ENCODE peak calls at places on chromosomes 12 and 14, in six cellular contexts. J, S, G, W, B and N are unnamed samples.
A peak's percentile ranks its signal among the peaks of the same experiment; 100 is the strongest.

GRCh38 chr14:27727371-27727770 is 1039.2 kb upstream of the FOXG1 start:
- DNase-seq in W (no peak), B (no peak), J (no peak), S (no peak), G (no peak), N (no peak)

GRCh38 chr12:8446642-8447547 is 8.9 kb upstream of the CLEC6A start:
- DNase-seq in G (no peak), B (no peak), S (no peak), J (no peak), W (no peak), N (no peak)

GRCh38 chr12:52207895-52208294 is 16.1 kb upstream of the KRT80 start:
- DNase-seq in J (no peak), B (peak; percentile 55), S (no peak), G (no peak), W (peak; percentile 68), N (peak; percentile 93)

GRCh38 chr12:23889069-23889440 is 60.4 kb downstream of the SOX5 start:
- DNase-seq in G (no peak), J (no peak), S (no peak), W (no peak), B (no peak), N (no peak)

GRCh38 chr12:115257791-115258190 is 573.8 kb upstream of the TBX3 start:
- DNase-seq in S (no peak), J (no peak), G (no peak), B (no peak), W (no peak), N (no peak)

GRCh38 chr14:99287269-99287942 is 15.4 kb upstream of the BCL11B start:
- DNase-seq in G (no peak), W (no peak), J (peak; percentile 35), S (no peak), B (no peak), N (peak; percentile 8)

GRCh38 chr14:50083467-50084337 is 32.7 kb downstream of the VCPKMT start:
- DNase-seq in G (no peak), S (peak; percentile 60), B (no peak), W (peak; percentile 81), J (no peak), N (peak; percentile 42)

GRCh38 chr14:100138082-100138787 is 21.2 kb downstream of the DEGS2 start:
- DNase-seq in W (no peak), S (no peak), B (no peak), G (no peak), J (no peak), N (peak; percentile 77)

GRCh38 chr12:41917827-41918445 is 226.7 kb downstream of the GXYLT1 start:
- DNase-seq in B (peak; percentile 27), J (no peak), S (no peak), W (no peak), G (no peak), N (no peak)

GRCh38 chr12:176321-177181 is 37.4 kb downstream of the SLC6A12 start:
- DNase-seq in B (no peak), J (no peak), G (no peak), W (no peak), S (no peak), N (peak; percentile 98)

GRCh38 chr12:3315201-3315661 is 175.8 kb upstream of the PRMT8 start:
- DNase-seq in W (no peak), G (no peak), J (no peak), B (peak; percentile 73), S (no peak), N (no peak)